ENCODE peak calls at places on chromosomes 6 and 20, in five cellular contexts. G, C, E, Y and Z are unnamed samples.

GRCh38 chr6:111651185-111652034 is 45.7 kb upstream of the TRAF3IP2 start:
- DNase-seq in G (no peak), C (no peak), E (no peak), Y (no peak), Z (no peak)

GRCh38 chr20:20731945-20732296 is 19.5 kb upstream of the RALGAPA2 start:
- DNase-seq in G (no peak), C (no peak), E (no peak), Y (no peak), Z (no peak)

GRCh38 chr6:129510930-129511329 is 199.0 kb downstream of the ARHGAP18 start:
- DNase-seq in G (no peak), C (no peak), E (no peak), Y (no peak), Z (no peak)

GRCh38 chr20:63236116-63236837 is 572 bp downstream of the BIRC7 start:
- DNase-seq in G (no peak), C (no peak), E (no peak), Y (no peak), Z (no peak)

GRCh38 chr6:36068603-36069002 is 41.0 kb downstream of the MAPK14 start:
- DNase-seq in G (no peak), C (no peak), E (no peak), Y (no peak), Z (no peak)

GRCh38 chr20:48092596-48093280 is 307.5 kb upstream of the SULF2 start:
- DNase-seq in G (no peak), C (no peak), E (no peak), Y (no peak), Z (no peak)

GRCh38 chr20:45254867-45255266 is 503 bp upstream of the SLPI start:
- DNase-seq in G (no peak), C (no peak), E (no peak), Y (no peak), Z (peak)

GRCh38 chr6:108560463-108561308 is at the start of gene FOXO3:
- DNase-seq in G (peak), C (peak), E (peak), Y (peak), Z (peak)

GRCh38 chr20:44073011-44073674 is 113.8 kb downstream of the JPH2 start:
- DNase-seq in G (no peak), C (no peak), E (no peak), Y (no peak), Z (no peak)

GRCh38 chr6:161198176-161198575 is 75.7 kb downstream of the AGPAT4 start:
- DNase-seq in G (no peak), C (no peak), E (no peak), Y (no peak), Z (no peak)